ENCODE peak calls at places on chromosomes 2 and 18, in six cellular contexts. Z is nephron progenitor cell; E is WERI-Rb-1; Q is T-helper 1 cell; A is stimulated activated naive B cell treated with anti-CD40 and anti-IgM and Interleukin-4, amounts not matched to agents 10 μg/mL and 1 μg/mL and 100 μg/mL, for 72 hours; S is sciatic nerve. D is an unnamed sample.

GRCh38 chr18:365651-366050 is 97.8 kb upstream of the THOC1 start:
- DNase-seq in Z (no peak), E (no peak), Q (no peak), A (no peak), S (no peak), D (no peak)

GRCh38 chr18:9950289-9951016 is 36.6 kb downstream of the VAPA start:
- DNase-seq in Z (no peak), E (no peak), Q (no peak), A (no peak), S (no peak), D (no peak)

GRCh38 chr2:9703085-9703641 is 72.4 kb upstream of the YWHAQ start:
- DNase-seq in Z (no peak), E (no peak), Q (peak; percentile 78), A (peak; percentile 29), S (no peak), D (peak; percentile 71)

GRCh38 chr2:54691439-54692135 is 31.9 kb upstream of the EML6 start:
- DNase-seq in Z (no peak), E (no peak), Q (no peak), A (no peak), S (no peak), D (no peak)

GRCh38 chr2:216118474-216118873 is 9.3 kb downstream of the XRCC5 start:
- DNase-seq in Z (no peak), E (no peak), Q (no peak), A (no peak), S (no peak), D (no peak)

GRCh38 chr2:191206613-191207471 is 38.4 kb upstream of the MYO1B start:
- DNase-seq in Z (no peak), E (no peak), Q (no peak), A (no peak), S (no peak), D (no peak)

GRCh38 chr2:9138507-9139085 is 68.0 kb upstream of the ASAP2 start:
- DNase-seq in Z (peak; percentile 63), E (peak; percentile 80), Q (no peak), A (no peak), S (no peak), D (no peak)

GRCh38 chr2:233380132-233381012 is 26.1 kb downstream of the DGKD start:
- DNase-seq in Z (no peak), E (peak; percentile 32), Q (no peak), A (peak; percentile 66), S (no peak), D (no peak)

GRCh38 chr2:111194835-111195621 is 74.3 kb downstream of the BCL2L11 start:
- DNase-seq in Z (no peak), E (no peak), Q (no peak), A (no peak), S (no peak), D (no peak)

GRCh38 chr2:172790404-172790803 is 54.8 kb downstream of the RAPGEF4 start:
- DNase-seq in Z (no peak), E (no peak), Q (no peak), A (no peak), S (no peak), D (no peak)

GRCh38 chr18:50816767-50817166 is 3.0 kb downstream of the MRO start:
- DNase-seq in Z (peak; percentile 30), E (no peak), Q (no peak), A (peak; percentile 50), S (no peak), D (no peak)

GRCh38 chr2:44623622-44624351 is 262.0 kb downstream of the CAMKMT start:
- DNase-seq in Z (no peak), E (no peak), Q (no peak), A (no peak), S (no peak), D (no peak)

GRCh38 chr2:105415007-105415406 is 16.2 kb upstream of the FHL2 start:
- DNase-seq in Z (no peak), E (no peak), Q (no peak), A (no peak), S (no peak), D (no peak)

GRCh38 chr2:133200684-133201421 is 367.4 kb downstream of the NCKAP5 start:
- DNase-seq in Z (no peak), E (no peak), Q (no peak), A (no peak), S (no peak), D (no peak)

GRCh38 chr2:71796174-71796592 is 342.8 kb downstream of the DYSF start:
- DNase-seq in Z (no peak), E (no peak), Q (no peak), A (no peak), S (no peak), D (no peak)

GRCh38 chr2:233025706-233026105 is 6.8 kb upstream of the NEU2 start:
- DNase-seq in Z (no peak), E (peak; percentile 28), Q (no peak), A (no peak), S (no peak), D (no peak)

GRCh38 chr2:16194096-16194390 is 253.7 kb downstream of the MYCN start:
- DNase-seq in Z (no peak), E (no peak), Q (no peak), A (no peak), S (no peak), D (no peak)

GRCh38 chr2:129762386-129763189 is 216.9 kb upstream of the RAB6C start:
- DNase-seq in Z (no peak), E (no peak), Q (no peak), A (no peak), S (no peak), D (no peak)

GRCh38 chr18:25274900-25275299 is 77.1 kb downstream of the ZNF521 start:
- DNase-seq in Z (no peak), E (no peak), Q (no peak), A (no peak), S (no peak), D (no peak)

GRCh38 chr18:49495074-49495473 is 8.0 kb upstream of the C18orf32 start:
- DNase-seq in Z (no peak), E (no peak), Q (no peak), A (no peak), S (no peak), D (no peak)